ENCODE peak calls at places on chromosomes 12 and 14, in eight cellular contexts. W is LoVo; E is activated T-cell treated with anti-CD3 and anti-CD28 coated beads for 24 hours; K is NCI-H1417; L is activated CD8-positive, alpha-beta T cell treated with anti-CD3 and anti-CD28 coated beads for 36 hours; R is stimulated activated naive CD8-positive, alpha-beta T cell treated with anti-CD3 and anti-CD28 coated beads, Interleukin-15, amount 100 ng/mL, for 72 hours; D is activated gamma-delta T cell treated with Interleukin-2 at 50 U/mL for 16 hours; S is LHCN-M2. F is an unnamed sample.

GRCh38 chr14:74647834-74648361 is 35.9 kb upstream of the LTBP2 start:
- DNase-seq in D (no peak), L (no peak), R (no peak), E (no peak), K (peak), W (no peak), S (no peak), F (no peak)

GRCh38 chr14:94536836-94537235 is 24.4 kb upstream of the SERPINA4 start:
- DNase-seq in S (no peak), D (no peak), L (no peak), K (no peak), E (no peak), R (no peak), W (no peak), F (peak)

GRCh38 chr14:93262446-93262845 is 55.4 kb downstream of the UBR7 start:
- DNase-seq in S (no peak), L (no peak), R (no peak), E (no peak), K (no peak), W (no peak), D (no peak), F (no peak)

GRCh38 chr14:32419429-32419828 is 90.3 kb downstream of the AKAP6 start:
- DNase-seq in E (no peak), S (peak), D (no peak), L (no peak), W (no peak), K (no peak), R (no peak), F (no peak)

GRCh38 chr12:81403348-81403747 is 325.5 kb downstream of the ACSS3 start:
- DNase-seq in L (no peak), W (no peak), S (no peak), E (no peak), K (no peak), D (no peak), R (no peak), F (no peak)

GRCh38 chr12:124764870-124765570 is 98.6 kb downstream of the SCARB1 start:
- DNase-seq in K (peak), W (no peak), D (no peak), L (no peak), R (no peak), S (peak), E (no peak), F (no peak)

GRCh38 chr14:47057364-47057763 is 405.8 kb upstream of the RPL10L start:
- DNase-seq in R (no peak), D (no peak), W (no peak), E (no peak), L (no peak), S (no peak), K (no peak), F (no peak)

GRCh38 chr14:52351191-52351560 is 37.1 kb downstream of the PTGER2 start:
- DNase-seq in K (no peak), E (no peak), D (no peak), L (no peak), R (no peak), S (peak), W (no peak), F (no peak)

GRCh38 chr14:51304428-51304827 is 64.4 kb downstream of the TMX1 start:
- DNase-seq in S (peak), R (no peak), E (peak), L (peak), K (no peak), D (no peak), W (no peak), F (peak)

GRCh38 chr12:30578426-30578825 is 117.2 kb downstream of the IPO8 start:
- DNase-seq in E (no peak), W (no peak), R (no peak), S (no peak), L (no peak), D (no peak), K (no peak), F (no peak)

GRCh38 chr12:100494026-100494425 is 20.4 kb downstream of the NR1H4 start:
- DNase-seq in W (no peak), K (no peak), D (no peak), L (no peak), R (no peak), S (no peak), E (no peak), F (no peak)

GRCh38 chr12:76738824-76739579 is 24.9 kb upstream of the ZDHHC17 start:
- DNase-seq in L (no peak), W (no peak), E (no peak), S (no peak), K (no peak), D (no peak), R (no peak), F (no peak)

GRCh38 chr12:3453947-3454675 is 36.9 kb upstream of the PRMT8 start:
- DNase-seq in L (no peak), D (no peak), W (peak), R (no peak), S (peak), E (no peak), K (no peak), F (peak)

GRCh38 chr12:68461645-68462044 is 129.5 kb upstream of the MDM1 start:
- DNase-seq in L (no peak), R (no peak), D (no peak), W (no peak), K (no peak), E (no peak), S (no peak), F (no peak)

GRCh38 chr14:92382677-92383076 is 59.7 kb downstream of the SLC24A4 start:
- DNase-seq in K (no peak), E (no peak), W (no peak), D (no peak), L (no peak), R (no peak), S (no peak), F (peak)

GRCh38 chr12:57142727-57143126 is 4.7 kb downstream of the LRP1-AS start:
- DNase-seq in W (no peak), L (no peak), E (no peak), R (no peak), D (no peak), S (no peak), K (no peak), F (no peak)

GRCh38 chr12:108967869-108968540 is 52.9 kb downstream of the SVOP start:
- DNase-seq in L (no peak), R (no peak), E (no peak), S (peak), K (peak), D (no peak), W (no peak), F (peak)

GRCh38 chr14:22800356-22800755 is 14.9 kb downstream of the SLC7A7 start:
- DNase-seq in W (no peak), R (no peak), S (no peak), D (no peak), L (no peak), E (no peak), K (no peak), F (no peak)

GRCh38 chr14:106845286-106846087 is 1319.1 kb downstream of the TMEM121 start:
- DNase-seq in K (peak), L (peak), W (peak), D (peak), R (peak), E (peak), S (peak), F (peak)

GRCh38 chr12:42756841-42757661 is 167.5 kb upstream of the PRICKLE1 start:
- DNase-seq in K (no peak), L (no peak), W (peak), E (no peak), R (no peak), D (no peak), S (peak), F (peak)

GRCh38 chr14:38285962-38286361 is 30.1 kb upstream of the CLEC14A start:
- DNase-seq in K (no peak), R (no peak), W (no peak), S (no peak), E (no peak), L (no peak), D (no peak), F (no peak)

GRCh38 chr12:3681595-3681921 is 71.4 kb downstream of the CRACR2A start:
- DNase-seq in K (no peak), L (no peak), W (no peak), S (no peak), D (no peak), R (no peak), E (no peak), F (no peak)

GRCh38 chr12:102010265-102010994 is 51.4 kb downstream of the WASHC3 start:
- DNase-seq in W (no peak), E (no peak), K (peak), L (no peak), D (no peak), S (no peak), R (no peak), F (no peak)

GRCh38 chr12:91355150-91356006 is 172.8 kb upstream of the DCN start:
- DNase-seq in D (peak), L (peak), E (peak), S (peak), K (peak), R (peak), W (peak), F (peak)

GRCh38 chr14:69170848-69171247 is 17.9 kb upstream of the DCAF5 start:
- DNase-seq in S (peak), R (no peak), K (no peak), L (no peak), D (no peak), W (no peak), E (no peak), F (no peak)

GRCh38 chr12:52602552-52602951 is 1.3 kb upstream of the KRT72 start:
- DNase-seq in S (no peak), D (no peak), W (no peak), E (no peak), K (no peak), R (no peak), L (no peak), F (no peak)

GRCh38 chr12:65666876-65667275 is 157.4 kb upstream of the HMGA2 start:
- DNase-seq in R (peak), S (peak), W (no peak), E (no peak), L (peak), K (no peak), D (no peak), F (no peak)

GRCh38 chr12:116244001-116244400 is 33.5 kb downstream of the MED13L start:
- DNase-seq in K (no peak), W (no peak), L (no peak), E (no peak), R (no peak), S (no peak), D (no peak), F (no peak)

GRCh38 chr12:49777800-49778748 is 36.7 kb downstream of the TMBIM6 start:
- DNase-seq in S (peak), D (peak), E (peak), R (peak), K (peak), W (peak), L (peak), F (peak)

GRCh38 chr14:52266179-52266578 is 1.3 kb upstream of the PTGDR start:
- DNase-seq in R (no peak), E (no peak), K (no peak), D (no peak), S (peak), L (no peak), W (no peak), F (no peak)

GRCh38 chr14:68666206-68666730 is 126.6 kb downstream of the ZFP36L1 start:
- DNase-seq in W (no peak), D (no peak), E (no peak), S (no peak), L (no peak), K (no peak), R (no peak), F (no peak)

GRCh38 chr14:54837508-54838149 is 65.0 kb downstream of the GCH1 start:
- DNase-seq in W (no peak), E (no peak), K (no peak), D (no peak), L (no peak), S (no peak), R (no peak), F (no peak)

GRCh38 chr12:632102-632696 is 31.0 kb downstream of the NINJ2 start:
- DNase-seq in K (no peak), W (peak), S (peak), R (no peak), L (no peak), E (no peak), D (no peak), F (peak)